ENCODE peak calls at places on chromosomes 11 and 22, in eight cellular contexts. One of them, this sample, is unnamed.

GRCh38 chr11:57460017-57460755 is at the start of gene RTN4RL2:
- DNase-seq in lower lobe of right lung: peak
- DNase-seq in bronchial epithelial cell: no peak
- DNase-seq in GM06990: peak
- DNase-seq in adrenal gland: peak
- DNase-seq in mammary epithelial cell: peak
- DNase-seq in endodermal cell: peak
- DNase-seq in fibroblast of lung: peak
- DNase-seq in this sample: peak

GRCh38 chr11:67179892-67180490 is 60.9 kb downstream of the KDM2A start:
- DNase-seq in fibroblast of lung: peak
- DNase-seq in adrenal gland: no peak
- DNase-seq in mammary epithelial cell: no peak
- DNase-seq in GM06990: no peak
- DNase-seq in lower lobe of right lung: no peak
- DNase-seq in endodermal cell: no peak
- DNase-seq in bronchial epithelial cell: no peak
- DNase-seq in this sample: no peak

GRCh38 chr22:46951973-46952372 is 189.5 kb downstream of the TBC1D22A start:
- DNase-seq in adrenal gland: no peak
- DNase-seq in fibroblast of lung: no peak
- DNase-seq in endodermal cell: peak
- DNase-seq in lower lobe of right lung: no peak
- DNase-seq in mammary epithelial cell: no peak
- DNase-seq in bronchial epithelial cell: no peak
- DNase-seq in GM06990: no peak
- DNase-seq in this sample: no peak

GRCh38 chr22:44664149-44664548 is 37.9 kb upstream of the PRR5 start:
- DNase-seq in GM06990: no peak
- DNase-seq in lower lobe of right lung: peak
- DNase-seq in fibroblast of lung: peak
- DNase-seq in bronchial epithelial cell: no peak
- DNase-seq in mammary epithelial cell: no peak
- DNase-seq in adrenal gland: peak
- DNase-seq in endodermal cell: no peak
- DNase-seq in this sample: no peak

GRCh38 chr22:40714514-40714966 is 35.3 kb downstream of the MCHR1 start:
- DNase-seq in mammary epithelial cell: peak
- DNase-seq in adrenal gland: no peak
- DNase-seq in fibroblast of lung: peak
- DNase-seq in GM06990: no peak
- DNase-seq in bronchial epithelial cell: peak
- DNase-seq in lower lobe of right lung: no peak
- DNase-seq in endodermal cell: peak
- DNase-seq in this sample: no peak

GRCh38 chr22:44331881-44332714 is 19.3 kb upstream of the SHISAL1 start:
- DNase-seq in adrenal gland: no peak
- DNase-seq in mammary epithelial cell: no peak
- DNase-seq in GM06990: no peak
- DNase-seq in lower lobe of right lung: no peak
- DNase-seq in fibroblast of lung: peak
- DNase-seq in endodermal cell: peak
- DNase-seq in bronchial epithelial cell: no peak
- DNase-seq in this sample: peak

GRCh38 chr11:132244871-132245557 is 874.6 kb downstream of the NTM start:
- DNase-seq in mammary epithelial cell: no peak
- DNase-seq in adrenal gland: no peak
- DNase-seq in endodermal cell: no peak
- DNase-seq in fibroblast of lung: no peak
- DNase-seq in GM06990: no peak
- DNase-seq in lower lobe of right lung: no peak
- DNase-seq in bronchial epithelial cell: no peak
- DNase-seq in this sample: no peak

GRCh38 chr11:12177739-12178338 is 67.4 kb downstream of the MICAL2 start:
- DNase-seq in fibroblast of lung: peak
- DNase-seq in bronchial epithelial cell: no peak
- DNase-seq in GM06990: no peak
- DNase-seq in endodermal cell: no peak
- DNase-seq in adrenal gland: no peak
- DNase-seq in lower lobe of right lung: no peak
- DNase-seq in mammary epithelial cell: no peak
- DNase-seq in this sample: no peak

GRCh38 chr22:32037236-32037635 is 5.8 kb upstream of the SLC5A1 start:
- DNase-seq in adrenal gland: no peak
- DNase-seq in bronchial epithelial cell: no peak
- DNase-seq in fibroblast of lung: no peak
- DNase-seq in GM06990: no peak
- DNase-seq in mammary epithelial cell: no peak
- DNase-seq in endodermal cell: no peak
- DNase-seq in lower lobe of right lung: no peak
- DNase-seq in this sample: no peak

GRCh38 chr22:32042924-32043323 is at the start of gene SLC5A1:
- DNase-seq in adrenal gland: no peak
- DNase-seq in endodermal cell: no peak
- DNase-seq in lower lobe of right lung: peak
- DNase-seq in GM06990: no peak
- DNase-seq in bronchial epithelial cell: no peak
- DNase-seq in mammary epithelial cell: peak
- DNase-seq in fibroblast of lung: no peak
- DNase-seq in this sample: no peak

GRCh38 chr22:32043391-32043790 is 330 bp downstream of the SLC5A1 start:
- DNase-seq in mammary epithelial cell: no peak
- DNase-seq in adrenal gland: no peak
- DNase-seq in GM06990: no peak
- DNase-seq in bronchial epithelial cell: no peak
- DNase-seq in endodermal cell: no peak
- DNase-seq in fibroblast of lung: no peak
- DNase-seq in lower lobe of right lung: no peak
- DNase-seq in this sample: no peak

GRCh38 chr22:32044477-32044876 is 1.4 kb downstream of the SLC5A1 start:
- DNase-seq in mammary epithelial cell: no peak
- DNase-seq in GM06990: no peak
- DNase-seq in adrenal gland: no peak
- DNase-seq in endodermal cell: no peak
- DNase-seq in lower lobe of right lung: no peak
- DNase-seq in bronchial epithelial cell: no peak
- DNase-seq in fibroblast of lung: no peak
- DNase-seq in this sample: no peak

GRCh38 chr22:32040324-32040904 is 2.6 kb upstream of the SLC5A1 start:
- DNase-seq in fibroblast of lung: no peak
- DNase-seq in bronchial epithelial cell: no peak
- DNase-seq in endodermal cell: no peak
- DNase-seq in lower lobe of right lung: no peak
- DNase-seq in GM06990: no peak
- DNase-seq in adrenal gland: no peak
- DNase-seq in mammary epithelial cell: no peak
- DNase-seq in this sample: no peak
- H3K4me3 ChIP-seq in fibroblast of lung: no peak
- H3K4me3 ChIP-seq in bronchial epithelial cell: no peak
- H3K4me3 ChIP-seq in endodermal cell: no peak
- H3K4me3 ChIP-seq in lower lobe of right lung: no peak
- H3K4me3 ChIP-seq in GM06990: no peak
- H3K4me3 ChIP-seq in adrenal gland: no peak
- H3K4me3 ChIP-seq in mammary epithelial cell: no peak
- H3K4me3 ChIP-seq in this sample: no peak

DNA sequence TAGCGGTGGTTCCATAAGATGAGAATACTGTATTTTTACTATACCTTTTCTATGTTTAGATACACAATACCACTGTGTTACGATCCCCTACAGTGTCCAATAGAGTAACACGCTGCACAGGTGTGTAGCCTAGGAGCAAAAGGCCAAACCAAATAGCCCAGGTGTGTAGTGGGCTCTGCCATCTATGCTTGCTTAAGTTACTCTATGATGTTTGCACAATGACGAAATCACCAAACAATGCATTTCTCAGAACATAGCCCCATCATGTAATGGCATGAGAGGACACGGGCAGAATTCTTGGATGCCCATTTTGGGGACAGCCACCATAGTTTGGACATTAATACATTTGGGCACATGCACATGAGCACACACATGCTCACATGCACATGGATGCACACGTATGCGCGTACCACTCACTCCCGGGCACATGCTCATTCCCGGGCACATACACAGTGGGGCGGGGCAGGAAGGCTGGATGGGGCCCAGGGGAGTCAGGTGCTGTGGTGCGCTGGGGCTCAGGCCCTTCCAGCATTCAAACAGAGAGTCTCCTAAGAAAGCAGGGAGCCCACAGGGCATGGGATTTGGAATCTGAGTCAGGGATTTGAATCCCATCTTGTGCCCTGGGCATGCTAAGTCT is 51.1 kb downstream of the RTN4R start:
- DNase-seq in endodermal cell: no peak
- DNase-seq in lower lobe of right lung: no peak
- DNase-seq in fibroblast of lung: no peak
- DNase-seq in mammary epithelial cell: no peak
- DNase-seq in GM06990: no peak
- DNase-seq in adrenal gland: no peak
- DNase-seq in bronchial epithelial cell: peak
- DNase-seq in this sample: no peak
- H3K4me3 ChIP-seq in endodermal cell: no peak
- H3K4me3 ChIP-seq in lower lobe of right lung: no peak
- H3K4me3 ChIP-seq in fibroblast of lung: no peak
- H3K4me3 ChIP-seq in mammary epithelial cell: no peak
- H3K4me3 ChIP-seq in GM06990: no peak
- H3K4me3 ChIP-seq in adrenal gland: no peak
- H3K4me3 ChIP-seq in bronchial epithelial cell: no peak
- H3K4me3 ChIP-seq in this sample: no peak

DNA sequence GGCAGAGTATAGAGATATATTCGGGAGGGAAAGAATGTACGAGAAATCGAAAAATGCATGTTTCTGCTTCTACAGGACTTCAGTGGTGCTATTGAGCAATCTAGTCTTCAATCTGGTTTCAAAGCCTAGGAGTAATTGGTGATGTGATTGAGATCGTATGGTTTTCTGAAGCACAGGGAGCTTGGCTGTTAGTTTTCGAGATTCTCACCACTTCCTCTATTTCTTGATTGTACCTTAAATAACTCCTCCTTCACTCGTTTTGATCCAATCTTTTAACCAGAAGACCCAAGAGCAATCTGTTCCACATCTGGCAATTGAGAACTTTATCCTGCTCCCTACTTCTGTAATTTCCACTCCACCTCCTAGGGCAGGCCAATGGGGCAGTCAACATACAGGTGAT is 518 bp downstream of the CCDC179 start:
- DNase-seq in adrenal gland: no peak
- DNase-seq in mammary epithelial cell: no peak
- DNase-seq in GM06990: no peak
- DNase-seq in fibroblast of lung: no peak
- DNase-seq in lower lobe of right lung: no peak
- DNase-seq in bronchial epithelial cell: no peak
- DNase-seq in endodermal cell: no peak
- DNase-seq in this sample: no peak
- H3K4me3 ChIP-seq in adrenal gland: no peak
- H3K4me3 ChIP-seq in mammary epithelial cell: no peak
- H3K4me3 ChIP-seq in GM06990: no peak
- H3K4me3 ChIP-seq in fibroblast of lung: no peak
- H3K4me3 ChIP-seq in lower lobe of right lung: no peak
- H3K4me3 ChIP-seq in bronchial epithelial cell: no peak
- H3K4me3 ChIP-seq in endodermal cell: no peak
- H3K4me3 ChIP-seq in this sample: no peak

GRCh38 chr22:30392661-30393321 is 4.0 kb upstream of the SEC14L2 start:
- DNase-seq in fibroblast of lung: no peak
- DNase-seq in lower lobe of right lung: no peak
- DNase-seq in endodermal cell: peak
- DNase-seq in GM06990: no peak
- DNase-seq in bronchial epithelial cell: no peak
- DNase-seq in adrenal gland: no peak
- DNase-seq in mammary epithelial cell: no peak
- DNase-seq in this sample: no peak
- H3K4me3 ChIP-seq in fibroblast of lung: no peak
- H3K4me3 ChIP-seq in lower lobe of right lung: no peak
- H3K4me3 ChIP-seq in endodermal cell: no peak
- H3K4me3 ChIP-seq in GM06990: no peak
- H3K4me3 ChIP-seq in bronchial epithelial cell: no peak
- H3K4me3 ChIP-seq in adrenal gland: no peak
- H3K4me3 ChIP-seq in mammary epithelial cell: no peak
- H3K4me3 ChIP-seq in this sample: no peak

GRCh38 chr11:61777234-61778090 is 14.9 kb downstream of the TMEM258 start:
- DNase-seq in fibroblast of lung: peak
- DNase-seq in adrenal gland: peak
- DNase-seq in endodermal cell: peak
- DNase-seq in lower lobe of right lung: no peak
- DNase-seq in GM06990: no peak
- DNase-seq in mammary epithelial cell: peak
- DNase-seq in bronchial epithelial cell: no peak
- DNase-seq in this sample: no peak
- H3K4me3 ChIP-seq in fibroblast of lung: no peak
- H3K4me3 ChIP-seq in adrenal gland: no peak
- H3K4me3 ChIP-seq in endodermal cell: no peak
- H3K4me3 ChIP-seq in lower lobe of right lung: peak
- H3K4me3 ChIP-seq in GM06990: no peak
- H3K4me3 ChIP-seq in mammary epithelial cell: no peak
- H3K4me3 ChIP-seq in bronchial epithelial cell: no peak
- H3K4me3 ChIP-seq in this sample: no peak

DNA sequence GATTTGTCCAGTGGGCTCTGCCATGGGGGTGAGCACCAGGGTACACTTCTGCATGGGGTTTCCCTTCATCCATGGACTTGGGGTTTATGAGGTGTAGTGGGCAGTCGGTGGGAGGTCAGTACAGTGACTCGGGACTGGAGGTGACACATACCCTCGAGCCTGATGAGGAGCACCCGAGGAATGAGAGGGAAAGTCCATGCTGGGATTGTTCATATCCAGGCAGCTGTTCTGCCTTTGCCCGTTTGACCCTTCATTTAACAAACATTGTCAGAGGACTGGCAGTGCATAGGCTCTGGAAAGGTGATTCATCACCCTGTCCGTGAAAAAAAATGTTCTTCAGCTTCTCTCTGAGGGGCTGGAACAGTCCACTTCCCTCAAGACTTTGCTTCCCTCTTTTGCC is 2.7 kb downstream of the NAV2 start:
- DNase-seq in lower lobe of right lung: no peak
- DNase-seq in mammary epithelial cell: peak
- DNase-seq in endodermal cell: no peak
- DNase-seq in bronchial epithelial cell: peak
- DNase-seq in adrenal gland: peak
- DNase-seq in fibroblast of lung: peak
- DNase-seq in GM06990: no peak
- DNase-seq in this sample: peak
- H3K4me3 ChIP-seq in lower lobe of right lung: peak
- H3K4me3 ChIP-seq in mammary epithelial cell: peak
- H3K4me3 ChIP-seq in endodermal cell: no peak
- H3K4me3 ChIP-seq in bronchial epithelial cell: no peak
- H3K4me3 ChIP-seq in adrenal gland: no peak
- H3K4me3 ChIP-seq in fibroblast of lung: peak
- H3K4me3 ChIP-seq in GM06990: no peak
- H3K4me3 ChIP-seq in this sample: peak

DNA sequence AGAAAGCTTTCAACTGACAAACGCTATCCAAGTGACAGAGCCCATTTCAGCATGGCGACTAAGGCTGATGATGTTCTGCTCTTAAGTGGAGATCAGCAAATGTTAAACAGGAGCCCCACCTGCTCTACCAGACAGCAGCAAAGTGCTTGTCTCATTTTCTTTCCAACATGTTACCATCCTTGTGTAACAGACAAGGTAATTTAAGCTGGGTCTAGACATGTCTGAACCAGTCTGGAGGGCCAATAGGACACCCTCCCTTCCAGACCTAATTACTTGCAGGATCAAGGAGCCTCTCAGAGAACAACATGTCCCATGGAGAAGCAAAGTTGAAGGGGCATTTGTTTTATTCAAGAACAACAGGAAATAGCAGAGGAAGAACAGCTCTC is 3.9 kb upstream of the LMO2 start:
- DNase-seq in fibroblast of lung: no peak
- DNase-seq in GM06990: no peak
- DNase-seq in mammary epithelial cell: peak
- DNase-seq in lower lobe of right lung: no peak
- DNase-seq in endodermal cell: no peak
- DNase-seq in adrenal gland: no peak
- DNase-seq in bronchial epithelial cell: peak
- DNase-seq in this sample: no peak
- H3K4me3 ChIP-seq in fibroblast of lung: no peak
- H3K4me3 ChIP-seq in GM06990: no peak
- H3K4me3 ChIP-seq in mammary epithelial cell: no peak
- H3K4me3 ChIP-seq in lower lobe of right lung: no peak
- H3K4me3 ChIP-seq in endodermal cell: no peak
- H3K4me3 ChIP-seq in adrenal gland: no peak
- H3K4me3 ChIP-seq in bronchial epithelial cell: no peak
- H3K4me3 ChIP-seq in this sample: no peak

This sample was measured in MG63.